ENCODE peak calls at places on chromosome 6, in nine cellular contexts. M, U, Y, T, L, R, P, A and X are unnamed samples. For H3K4me1, the result is how much of the 10 kb centered on the place peaks cover.

GRCh38 chr6:43076928-43077809 is 1.1 kb downstream of the PTK7 start:
- DNase-seq in M (peak), U (no peak), Y (no peak), T (no peak), L (no peak), R (no peak), P (no peak), A (peak), X (no peak)

GRCh38 chr6:111480988-111481830 is 1.8 kb downstream of the REV3L start:
- DNase-seq in M (no peak), U (no peak), Y (no peak), T (no peak), L (no peak), R (no peak), P (no peak), A (peak), X (no peak)

GRCh38 chr6:81894286-81894685 is 141.8 kb upstream of the TENT5A start:
- DNase-seq in M (no peak), U (no peak), Y (no peak), T (no peak), L (no peak), R (no peak), P (no peak), A (no peak), X (no peak)

GRCh38 chr6:161444464-161444863 is 170.6 kb upstream of the AGPAT4 start:
- DNase-seq in M (no peak), U (no peak), Y (no peak), T (no peak), L (no peak), R (no peak), P (no peak), A (no peak), X (no peak)

GRCh38 chr6:121503633-121504032 is 68.2 kb downstream of the GJA1 start:
- DNase-seq in M (peak), U (no peak), Y (no peak), T (no peak), L (no peak), R (no peak), P (no peak), A (no peak), X (no peak)

GRCh38 chr6:126064994-126065401 is 78.7 kb downstream of the TRMT11 start:
- DNase-seq in M (no peak), U (no peak), Y (no peak), T (no peak), L (no peak), R (no peak), P (no peak), A (no peak), X (no peak)

GRCh38 chr6:36204068-36204753 is 7.7 kb downstream of the BRPF3 start:
- DNase-seq in M (no peak), U (no peak), Y (no peak), T (peak), L (no peak), R (no peak), P (no peak), A (no peak), X (peak)

GRCh38 chr6:80335061-80335660 is 228.7 kb downstream of the BCKDHB start:
- DNase-seq in M (no peak), U (no peak), Y (no peak), T (no peak), L (no peak), R (no peak), P (no peak), A (no peak), X (no peak)

GRCh38 chr6:151900897-151901485 is 93.5 kb downstream of the ESR1 start:
- DNase-seq in M (peak), U (no peak), Y (no peak), T (no peak), L (no peak), R (no peak), P (no peak), A (no peak), X (no peak)

GRCh38 chr6:147586044-147586443 is 77.6 kb downstream of the SAMD5 start:
- DNase-seq in M (peak), U (peak), Y (no peak), T (no peak), L (no peak), R (no peak), P (no peak), A (no peak), X (no peak)

GRCh38 chr6:139161817-139162284 is 27.0 kb downstream of the HECA start:
- DNase-seq in M (no peak), U (no peak), Y (no peak), T (peak), L (no peak), R (no peak), P (no peak), A (no peak), X (peak)

GRCh38 chr6:147106759-147107401 is 97.3 kb upstream of the STXBP5 start:
- DNase-seq in M (no peak), U (no peak), Y (peak), T (no peak), L (no peak), R (no peak), P (no peak), A (no peak), X (no peak)

GRCh38 chr6:170176621-170177382 is 114.1 kb downstream of the DLL1 start:
- DNase-seq in M (no peak), U (peak), Y (peak), T (no peak), L (no peak), R (peak), P (no peak), A (no peak), X (no peak)

GRCh38 chr6:52643158-52643557 is 27.8 kb upstream of the TMEM14A start:
- DNase-seq in M (no peak), U (no peak), Y (no peak), T (no peak), L (no peak), R (no peak), P (no peak), A (no peak), X (no peak)

DNA sequence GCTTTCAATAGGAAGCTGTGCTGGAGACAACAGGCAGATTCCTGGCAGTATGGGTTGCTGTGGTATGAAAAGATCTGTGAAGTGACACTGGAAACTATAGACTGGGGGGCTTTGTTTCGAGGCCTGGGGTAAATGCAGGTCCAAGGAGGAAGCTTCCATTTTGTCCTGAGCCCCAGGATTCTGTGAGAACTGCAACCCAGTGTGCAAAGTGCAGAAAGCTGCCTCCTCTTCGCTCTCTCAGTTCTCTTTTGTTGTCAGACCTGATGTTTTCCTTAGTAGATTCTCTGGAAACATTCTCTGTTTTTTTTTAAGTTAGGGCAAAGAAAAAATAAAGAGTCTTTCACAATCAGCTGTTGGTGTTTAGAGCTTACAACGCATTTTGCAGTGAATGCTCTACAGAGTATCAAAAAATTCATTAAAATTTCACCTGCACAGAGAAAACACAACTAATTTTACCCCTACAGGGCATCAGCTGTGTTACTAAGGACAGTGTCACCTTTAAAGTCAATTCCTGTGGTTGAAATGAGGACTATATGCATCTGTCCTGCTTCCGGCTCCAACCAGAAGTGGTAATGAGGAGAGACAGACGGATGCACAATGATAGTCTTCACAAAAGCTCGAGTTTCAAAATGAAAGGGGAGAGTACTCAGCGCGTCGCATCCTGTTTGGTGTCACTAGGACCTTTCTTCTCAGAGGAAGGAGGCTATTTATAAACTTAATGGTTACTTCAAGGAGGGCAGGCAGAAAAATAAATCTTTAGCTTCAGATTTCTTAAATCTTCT is 86.7 kb downstream of the LYRM4 start:
- DNase-seq in M (no peak), U (no peak), Y (no peak), T (peak), L (no peak), R (no peak), P (no peak), A (no peak), X (peak)
- H3K4me3 ChIP-seq in M (no peak), U (no peak), Y (no peak), T (peak), L (no peak), R (peak), P (no peak), A (no peak), X (peak)

GRCh38 chr6:163310973-163311383 is 103.5 kb upstream of the QKI start:
- DNase-seq in M (no peak), U (no peak), Y (no peak), T (no peak), L (no peak), R (no peak), P (no peak), A (no peak), X (no peak)

GRCh38 chr6:163310096-163310972 is 104.2 kb upstream of the QKI start:
- DNase-seq in M (no peak), U (no peak), Y (no peak), T (no peak), L (no peak), R (no peak), P (no peak), A (no peak), X (no peak)

GRCh38 chr6:163311830-163312229 is 102.7 kb upstream of the QKI start:
- DNase-seq in M (peak), U (no peak), Y (no peak), T (no peak), L (no peak), R (no peak), P (peak), A (peak), X (no peak)

GRCh38 chr6:163314791-163315404 is 99.6 kb upstream of the QKI start:
- DNase-seq in M (no peak), U (no peak), Y (no peak), T (no peak), L (no peak), R (no peak), P (no peak), A (no peak), X (no peak)

DNA sequence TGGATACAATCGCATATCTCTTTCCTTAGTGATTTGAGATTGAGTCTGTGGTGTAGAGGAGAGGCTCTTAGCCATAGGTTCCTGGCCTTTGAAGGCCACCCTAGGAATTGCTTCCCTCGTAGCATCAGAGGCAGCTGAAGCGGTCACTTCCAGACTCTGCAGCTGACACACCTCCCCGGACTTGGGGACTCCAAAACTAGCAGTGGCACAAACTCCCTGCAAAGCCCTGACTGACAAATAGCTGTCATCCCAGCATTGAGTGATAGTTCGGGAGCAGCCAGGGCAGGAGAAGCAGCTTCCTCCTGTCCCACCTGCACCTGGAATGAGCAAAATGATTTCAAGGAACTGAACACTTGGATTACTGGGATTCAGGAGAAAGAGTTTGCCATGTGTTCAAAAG is 100.5 kb upstream of the QKI start:
- DNase-seq in M (no peak), U (no peak), Y (no peak), T (no peak), L (no peak), R (no peak), P (no peak), A (no peak), X (no peak)
- H3K4me1 ChIP-seq in M (under half), U (under half), Y (under half), T (under half), L (under half), R (under half), P (under half), A (under half), X (under half)

GRCh38 chr6:4610256-4610655 is 165.9 kb upstream of the CDYL start:
- DNase-seq in M (no peak), U (no peak), Y (no peak), T (no peak), L (no peak), R (no peak), P (no peak), A (peak), X (no peak)
- H3K27ac ChIP-seq in M (no peak), U (no peak), Y (no peak), T (no peak), L (no peak), R (no peak), P (no peak), A (no peak), X (no peak)

DNA sequence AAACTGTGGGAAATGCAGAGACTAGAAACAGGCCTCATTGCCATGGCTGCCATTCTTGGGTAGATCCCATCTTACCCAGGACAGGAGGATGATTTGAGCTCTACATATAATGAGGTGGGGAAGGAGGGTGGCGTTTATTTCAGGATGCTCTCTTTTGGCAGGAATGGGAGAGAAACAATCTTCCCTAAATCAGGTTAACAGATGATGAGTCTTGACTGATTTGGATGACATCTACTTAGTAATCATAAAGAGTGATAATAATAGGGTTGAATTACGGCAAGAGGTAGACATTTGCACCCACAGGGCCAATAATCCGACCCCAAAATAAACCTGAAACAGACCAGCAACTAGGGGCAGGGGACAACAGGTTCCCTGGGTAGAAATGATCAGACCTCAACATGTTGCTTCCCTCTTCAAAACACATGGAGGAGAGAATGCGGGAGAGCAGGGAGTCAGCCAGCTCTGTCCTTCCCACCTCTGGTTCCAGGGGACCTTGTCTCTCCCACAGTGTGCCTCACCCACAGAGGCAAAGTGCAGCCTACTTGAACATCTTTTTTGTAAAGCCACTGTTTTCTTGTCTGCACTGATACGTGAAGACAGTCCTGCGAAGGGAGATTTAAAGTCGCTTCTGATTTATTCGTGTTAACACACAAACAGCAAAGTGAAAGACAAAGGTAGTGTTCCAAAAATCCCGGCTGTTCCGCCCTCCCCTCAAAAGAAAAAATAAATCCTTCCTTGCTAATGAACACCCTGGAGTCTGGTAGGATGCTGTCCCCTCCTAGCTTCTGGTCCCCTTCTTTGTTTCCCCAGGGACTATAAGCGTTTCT is 3.9 kb downstream of the FOXQ1 start:
- DNase-seq in M (no peak), U (no peak), Y (no peak), T (no peak), L (no peak), R (no peak), P (no peak), A (no peak), X (peak)
- H3K4me3 ChIP-seq in M (peak), U (peak), Y (peak), T (no peak), L (no peak), R (peak), P (no peak), A (no peak), X (peak)